ENCODE peak calls at places on chromosomes 2 and 18, in five cellular contexts. I is nephron progenitor cell, V is A549, O is mesothelial cell of epicardium, X is osteocyte. M is an unnamed sample.

GRCh38 chr2:134975281-134976009 is 56.8 kb downstream of the CCNT2 start:
- DNase-seq in I (no peak), V (no peak), O (no peak), X (no peak), M (no peak)

GRCh38 chr2:191499874-191500565 is 177.9 kb upstream of the NABP1 start:
- DNase-seq in I (no peak), V (no peak), O (no peak), X (no peak), M (no peak)

GRCh38 chr2:119113489-119113770 is 45.1 kb downstream of the C1QL2 start:
- DNase-seq in I (no peak), V (no peak), O (no peak), X (no peak), M (no peak)

GRCh38 chr18:31983020-31983419 is 35.6 kb upstream of the RNF125 start:
- DNase-seq in I (no peak), V (no peak), O (no peak), X (no peak), M (no peak)

GRCh38 chr18:48680871-48681270 is 142.0 kb downstream of the CTIF start:
- DNase-seq in I (no peak), V (no peak), O (no peak), X (no peak), M (no peak)

GRCh38 chr2:176642074-176642473 is 372.8 kb downstream of the MTX2 start:
- DNase-seq in I (no peak), V (no peak), O (no peak), X (no peak), M (no peak)

GRCh38 chr2:72330673-72331072 is 183.0 kb upstream of the CYP26B1 start:
- DNase-seq in I (no peak), V (no peak), O (no peak), X (no peak), M (no peak)

GRCh38 chr18:8188196-8188595 is 421.0 kb upstream of the RAB12 start:
- DNase-seq in I (no peak), V (no peak), O (no peak), X (no peak), M (no peak)

GRCh38 chr2:95670686-95671085 is 78.9 kb downstream of the TRIM43 start:
- DNase-seq in I (no peak), V (no peak), O (no peak), X (no peak), M (no peak)

GRCh38 chr18:79441261-79441819 is 45.6 kb downstream of the NFATC1 start:
- DNase-seq in I (peak), V (no peak), O (no peak), X (no peak), M (no peak)

GRCh38 chr2:29108225-29108624 is 7.0 kb upstream of the CLIP4 start:
- DNase-seq in I (no peak), V (peak), O (no peak), X (no peak), M (no peak)

GRCh38 chr2:29106980-29107388 is 8.2 kb upstream of the CLIP4 start:
- DNase-seq in I (no peak), V (no peak), O (no peak), X (no peak), M (no peak)

GRCh38 chr2:29106241-29106640 is 9.0 kb upstream of the CLIP4 start:
- DNase-seq in I (no peak), V (no peak), O (no peak), X (no peak), M (no peak)

GRCh38 chr2:29104589-29105164 is 10.5 kb upstream of the CLIP4 start:
- DNase-seq in I (no peak), V (no peak), O (no peak), X (no peak), M (no peak)

DNA sequence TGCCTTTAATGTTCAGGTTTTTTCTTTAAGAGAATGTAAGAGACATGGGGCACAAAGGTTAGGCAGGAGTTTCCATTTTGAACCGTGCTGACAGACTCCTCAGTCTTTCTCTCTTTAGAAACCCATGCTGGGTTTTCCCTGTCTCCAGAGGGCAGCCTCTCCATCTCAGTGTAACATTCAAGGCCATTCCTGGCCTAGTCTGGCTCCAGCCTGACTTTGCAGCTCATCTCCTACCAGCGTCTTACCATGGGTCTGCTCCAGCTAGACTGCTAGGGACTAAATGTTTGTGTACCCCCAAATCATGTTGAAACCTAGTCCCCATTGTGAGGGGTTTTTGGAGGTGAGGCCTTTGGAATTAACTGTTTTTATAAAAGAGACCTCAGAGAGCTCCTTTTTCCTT is 9.8 kb upstream of the CLIP4 start:
- DNase-seq in I (no peak), V (no peak), O (no peak), X (no peak), M (no peak)
- TF ChIP-seq CTCF in I (no peak), V (peak), O (no peak), X (no peak), M (no peak)

GRCh38 chr2:203019142-203019541 is 4.5 kb downstream of the NBEAL1 start:
- DNase-seq in I (no peak), V (no peak), O (no peak), X (no peak), M (no peak)
- TF ChIP-seq CTCF in I (no peak), V (no peak), O (no peak), X (peak), M (no peak)

GRCh38 chr2:238160206-238161129 is 1.7 kb downstream of the ERFE start:
- DNase-seq in I (peak), V (no peak), O (no peak), X (no peak), M (no peak)

GRCh38 chr2:238157506-238158017 is 1.2 kb upstream of the ERFE start:
- DNase-seq in I (no peak), V (no peak), O (no peak), X (no peak), M (no peak)

GRCh38 chr2:238159676-238160205 is 971 bp downstream of the ERFE start:
- DNase-seq in I (no peak), V (no peak), O (no peak), X (no peak), M (no peak)

GRCh38 chr2:238158018-238158806 is 558 bp upstream of the ERFE start:
- DNase-seq in I (no peak), V (no peak), O (no peak), X (no peak), M (no peak)

GRCh38 chr2:238158807-238159539 is at the start of gene ERFE:
- DNase-seq in I (peak), V (peak), O (peak), X (no peak), M (peak)
- TF ChIP-seq CTCF in I (peak), V (peak), O (peak), X (peak), M (peak)

GRCh38 chr2:239586651-239587310 is 186.0 kb upstream of the HDAC4 start:
- DNase-seq in I (no peak), V (no peak), O (no peak), X (no peak), M (no peak)
- TF ChIP-seq CTCF in I (no peak), V (no peak), O (no peak), X (no peak), M (no peak)

DNA sequence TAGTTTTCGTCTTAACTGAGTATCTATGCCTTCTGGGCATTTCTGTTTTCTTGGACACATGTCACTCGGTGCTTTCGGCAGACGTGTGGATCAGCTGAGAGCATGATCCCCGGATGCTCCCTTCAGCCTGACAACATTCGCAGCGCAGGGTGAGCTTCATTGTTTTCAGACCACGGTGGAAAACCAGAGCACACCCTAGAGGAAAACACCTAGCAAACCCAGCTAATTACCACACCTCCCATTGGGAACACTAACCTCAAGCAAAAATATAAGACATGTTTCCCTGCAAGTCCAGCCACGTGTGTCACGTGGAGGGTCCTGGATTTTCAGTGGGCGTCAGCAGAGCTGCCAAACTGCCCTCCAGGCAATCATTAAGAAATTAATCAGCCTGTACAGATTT is 31.0 kb downstream of the ANKRD29 start:
- DNase-seq in I (no peak), V (no peak), O (no peak), X (no peak), M (no peak)
- TF ChIP-seq CTCF in I (no peak), V (no peak), O (no peak), X (no peak), M (no peak)

M was measured in progenitor cell of endocrine pancreas.